ENCODE peak calls at places on chromosome 16, in six cellular contexts. One of them, this sample, is unnamed.

GRCh38 chr16:19690196-19690595 is 27.8 kb downstream of the KNOP1 start:
- DNase-seq in foreskin fibroblast: no peak
- DNase-seq in heart right ventricle: no peak
- DNase-seq in mammary epithelial cell: no peak
- DNase-seq in esophagus squamous epithelium: no peak
- DNase-seq in AG04450: no peak
- DNase-seq in this sample: no peak

GRCh38 chr16:5228369-5228768 is 130.8 kb upstream of the EEF2KMT start:
- DNase-seq in mammary epithelial cell: no peak
- DNase-seq in foreskin fibroblast: no peak
- DNase-seq in AG04450: no peak
- DNase-seq in heart right ventricle: no peak
- DNase-seq in esophagus squamous epithelium: no peak
- DNase-seq in this sample: no peak

GRCh38 chr16:15777533-15778203 is 79.2 kb downstream of the MYH11 start:
- DNase-seq in mammary epithelial cell: peak
- DNase-seq in AG04450: peak
- DNase-seq in foreskin fibroblast: peak
- DNase-seq in esophagus squamous epithelium: no peak
- DNase-seq in heart right ventricle: no peak
- DNase-seq in this sample: no peak

GRCh38 chr16:48013476-48013875 is 142.3 kb downstream of the ABCC12 start:
- DNase-seq in mammary epithelial cell: peak
- DNase-seq in foreskin fibroblast: no peak
- DNase-seq in heart right ventricle: peak
- DNase-seq in AG04450: no peak
- DNase-seq in esophagus squamous epithelium: no peak
- DNase-seq in this sample: no peak

GRCh38 chr16:64162613-64163375 is 959.1 kb downstream of the CDH11 start:
- DNase-seq in AG04450: no peak
- DNase-seq in esophagus squamous epithelium: no peak
- DNase-seq in foreskin fibroblast: no peak
- DNase-seq in heart right ventricle: no peak
- DNase-seq in mammary epithelial cell: no peak
- DNase-seq in this sample: no peak

GRCh38 chr16:75298252-75298651 is 46.8 kb upstream of the BCAR1 start:
- DNase-seq in mammary epithelial cell: no peak
- DNase-seq in foreskin fibroblast: no peak
- DNase-seq in heart right ventricle: no peak
- DNase-seq in AG04450: no peak
- DNase-seq in esophagus squamous epithelium: no peak
- DNase-seq in this sample: no peak

GRCh38 chr16:3954411-3954921 is 74.0 kb upstream of the CREBBP start:
- DNase-seq in AG04450: no peak
- DNase-seq in mammary epithelial cell: no peak
- DNase-seq in esophagus squamous epithelium: no peak
- DNase-seq in heart right ventricle: peak
- DNase-seq in foreskin fibroblast: no peak
- DNase-seq in this sample: no peak

GRCh38 chr16:87305505-87306391 is 11.4 kb downstream of the C16orf95 start:
- DNase-seq in foreskin fibroblast: peak
- DNase-seq in AG04450: peak
- DNase-seq in esophagus squamous epithelium: no peak
- DNase-seq in mammary epithelial cell: peak
- DNase-seq in heart right ventricle: no peak
- DNase-seq in this sample: no peak

GRCh38 chr16:887846-888245 is 82.9 kb downstream of the LMF1 start:
- DNase-seq in esophagus squamous epithelium: no peak
- DNase-seq in foreskin fibroblast: no peak
- DNase-seq in AG04450: no peak
- DNase-seq in heart right ventricle: no peak
- DNase-seq in mammary epithelial cell: no peak
- DNase-seq in this sample: no peak

GRCh38 chr16:77956231-77956630 is 66.1 kb upstream of the CLEC3A start:
- DNase-seq in esophagus squamous epithelium: no peak
- DNase-seq in foreskin fibroblast: no peak
- DNase-seq in heart right ventricle: no peak
- DNase-seq in AG04450: no peak
- DNase-seq in mammary epithelial cell: no peak
- DNase-seq in this sample: no peak

GRCh38 chr16:15950167-15950854 is 895 bp downstream of the ABCC1 start:
- DNase-seq in foreskin fibroblast: peak
- DNase-seq in esophagus squamous epithelium: no peak
- DNase-seq in mammary epithelial cell: peak
- DNase-seq in AG04450: no peak
- DNase-seq in heart right ventricle: no peak
- DNase-seq in this sample: peak

GRCh38 chr16:67843343-67843765 is 1.2 kb downstream of the THAP11 start:
- DNase-seq in esophagus squamous epithelium: no peak
- DNase-seq in AG04450: no peak
- DNase-seq in foreskin fibroblast: peak
- DNase-seq in mammary epithelial cell: no peak
- DNase-seq in heart right ventricle: no peak
- DNase-seq in this sample: no peak

GRCh38 chr16:67842509-67843342 is 606 bp downstream of the THAP11 start:
- DNase-seq in foreskin fibroblast: peak
- DNase-seq in esophagus squamous epithelium: no peak
- DNase-seq in AG04450: no peak
- DNase-seq in mammary epithelial cell: peak
- DNase-seq in heart right ventricle: peak
- DNase-seq in this sample: peak

GRCh38 chr16:67845291-67846062 is 1.3 kb upstream of the NUTF2 start:
- DNase-seq in mammary epithelial cell: no peak
- DNase-seq in esophagus squamous epithelium: no peak
- DNase-seq in AG04450: no peak
- DNase-seq in heart right ventricle: no peak
- DNase-seq in foreskin fibroblast: no peak
- DNase-seq in this sample: no peak

GRCh38 chr16:67846063-67846319 is 742 bp upstream of the NUTF2 start:
- DNase-seq in foreskin fibroblast: no peak
- DNase-seq in mammary epithelial cell: no peak
- DNase-seq in AG04450: no peak
- DNase-seq in heart right ventricle: no peak
- DNase-seq in esophagus squamous epithelium: no peak
- DNase-seq in this sample: no peak

GRCh38 chr16:67844441-67844840 is 2.3 kb upstream of the NUTF2 start:
- DNase-seq in heart right ventricle: no peak
- DNase-seq in AG04450: no peak
- DNase-seq in foreskin fibroblast: peak
- DNase-seq in esophagus squamous epithelium: no peak
- DNase-seq in mammary epithelial cell: peak
- DNase-seq in this sample: no peak
- TF ChIP-seq CTCF in heart right ventricle: no peak
- TF ChIP-seq CTCF in AG04450: no peak
- TF ChIP-seq CTCF in foreskin fibroblast: peak
- TF ChIP-seq CTCF in esophagus squamous epithelium: peak
- TF ChIP-seq CTCF in mammary epithelial cell: no peak
- TF ChIP-seq CTCF in this sample: no peak

GRCh38 chr16:67909056-67909742 is 16.1 kb downstream of the PSKH1 start:
- DNase-seq in AG04450: no peak
- DNase-seq in foreskin fibroblast: no peak
- DNase-seq in esophagus squamous epithelium: no peak
- DNase-seq in heart right ventricle: no peak
- DNase-seq in mammary epithelial cell: no peak
- DNase-seq in this sample: no peak
- TF ChIP-seq CTCF in AG04450: no peak
- TF ChIP-seq CTCF in foreskin fibroblast: no peak
- TF ChIP-seq CTCF in esophagus squamous epithelium: no peak
- TF ChIP-seq CTCF in heart right ventricle: no peak
- TF ChIP-seq CTCF in mammary epithelial cell: no peak
- TF ChIP-seq CTCF in this sample: no peak

DNA sequence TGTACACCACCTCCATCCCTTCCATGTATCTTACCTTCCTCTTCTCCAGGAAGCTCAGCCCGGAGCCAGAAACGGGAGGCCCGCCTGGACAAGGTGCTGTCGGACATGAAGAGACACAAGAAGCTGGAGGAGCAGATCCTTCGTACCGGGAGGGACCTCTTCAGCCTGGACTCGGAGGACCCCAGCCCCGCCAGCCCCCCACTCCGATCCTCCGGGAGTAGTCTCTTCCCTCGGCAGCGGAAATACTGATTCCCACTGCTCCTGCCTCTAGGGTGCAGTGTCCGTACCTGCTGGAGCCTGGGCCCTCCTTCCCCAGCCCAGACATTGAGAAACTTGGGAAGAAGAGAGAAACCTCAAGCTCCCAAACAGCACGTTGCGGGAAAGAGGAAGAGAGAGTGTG is 756 bp upstream of the MVP start:
- DNase-seq in AG04450: no peak
- DNase-seq in mammary epithelial cell: peak
- DNase-seq in foreskin fibroblast: no peak
- DNase-seq in esophagus squamous epithelium: no peak
- DNase-seq in heart right ventricle: no peak
- DNase-seq in this sample: no peak
- TF ChIP-seq CTCF in AG04450: no peak
- TF ChIP-seq CTCF in mammary epithelial cell: peak
- TF ChIP-seq CTCF in foreskin fibroblast: no peak
- TF ChIP-seq CTCF in esophagus squamous epithelium: no peak
- TF ChIP-seq CTCF in heart right ventricle: no peak
- TF ChIP-seq CTCF in this sample: no peak

DNA sequence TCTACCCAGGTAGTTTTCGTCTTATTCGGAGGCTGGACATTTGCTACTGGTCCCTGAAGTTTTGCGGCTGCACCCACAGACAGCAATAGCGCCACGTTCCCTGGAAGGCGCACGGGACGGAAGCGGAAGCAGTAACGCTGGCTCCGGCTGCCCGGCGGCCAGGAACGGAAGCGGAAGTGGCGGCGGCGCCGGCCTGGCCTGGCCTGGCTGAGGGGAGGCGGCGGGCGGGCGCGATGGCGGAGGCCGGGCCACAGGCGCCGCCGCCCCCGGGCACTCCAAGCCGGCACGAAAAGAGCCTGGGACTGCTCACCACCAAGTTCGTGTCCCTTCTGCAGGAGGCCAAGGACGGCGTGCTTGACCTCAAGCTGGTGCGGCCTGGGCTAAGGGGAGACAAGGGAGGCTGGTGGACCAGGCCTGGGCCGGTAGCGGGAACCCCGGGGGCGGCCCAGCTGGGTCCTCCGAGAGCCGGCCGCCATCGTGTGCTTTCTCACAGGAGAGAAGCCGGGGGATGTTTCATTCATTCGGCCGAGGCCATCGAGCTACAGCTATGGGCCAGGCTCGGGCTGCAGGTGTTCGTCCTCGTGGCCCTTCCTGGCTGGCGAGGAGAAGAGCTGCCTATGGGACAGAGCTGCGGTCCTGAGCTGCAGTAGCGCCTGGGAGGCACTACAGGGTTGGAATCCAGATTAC is at the start of gene E2F4:
- DNase-seq in mammary epithelial cell: peak
- DNase-seq in heart right ventricle: peak
- DNase-seq in AG04450: peak
- DNase-seq in foreskin fibroblast: peak
- DNase-seq in esophagus squamous epithelium: peak
- DNase-seq in this sample: peak
- TF ChIP-seq CTCF in mammary epithelial cell: no peak
- TF ChIP-seq CTCF in heart right ventricle: no peak
- TF ChIP-seq CTCF in AG04450: no peak
- TF ChIP-seq CTCF in foreskin fibroblast: no peak
- TF ChIP-seq CTCF in esophagus squamous epithelium: peak
- TF ChIP-seq CTCF in this sample: no peak

This sample was measured in natural killer cell.